ENCODE peak calls at places on chromosomes 13 and 19, in four cellular contexts. One of them, this sample, is unnamed.

GRCh38 chr19:7450243-7451223 is 38.3 kb downstream of the PEX11G start:
- DNase-seq in astrocyte of the cerebellum: peak; percentile 37
- DNase-seq in lower leg skin: no peak
- DNase-seq in osteocyte: no peak
- DNase-seq in this sample: no peak

GRCh38 chr13:80605007-80605406 is 264.1 kb upstream of the SPRY2 start:
- DNase-seq in astrocyte of the cerebellum: no peak
- DNase-seq in lower leg skin: no peak
- DNase-seq in osteocyte: no peak
- DNase-seq in this sample: no peak

GRCh38 chr13:94761407-94761806 is 49.1 kb upstream of the SOX21 start:
- DNase-seq in lower leg skin: no peak
- DNase-seq in osteocyte: no peak
- DNase-seq in astrocyte of the cerebellum: no peak
- DNase-seq in this sample: no peak

GRCh38 chr13:112452380-112453206 is 76.4 kb downstream of the SPACA7 start:
- DNase-seq in astrocyte of the cerebellum: no peak
- DNase-seq in lower leg skin: no peak
- DNase-seq in osteocyte: no peak
- DNase-seq in this sample: no peak

GRCh38 chr13:77313923-77314322 is 13.0 kb downstream of the MYCBP2 start:
- DNase-seq in astrocyte of the cerebellum: no peak
- DNase-seq in osteocyte: no peak
- DNase-seq in lower leg skin: no peak
- DNase-seq in this sample: no peak

GRCh38 chr13:110371550-110372465 is 64.7 kb downstream of the COL4A2 start:
- DNase-seq in osteocyte: no peak
- DNase-seq in astrocyte of the cerebellum: no peak
- DNase-seq in lower leg skin: no peak
- DNase-seq in this sample: peak; percentile 23

GRCh38 chr19:17073869-17074627 is 1.2 kb downstream of the HAUS8 start:
- DNase-seq in osteocyte: no peak
- DNase-seq in lower leg skin: no peak
- DNase-seq in astrocyte of the cerebellum: no peak
- DNase-seq in this sample: peak; percentile 44

GRCh38 chr19:10339380-10339960 is at the start of gene ICAM3:
- DNase-seq in osteocyte: no peak
- DNase-seq in lower leg skin: no peak
- DNase-seq in astrocyte of the cerebellum: no peak
- DNase-seq in this sample: peak; percentile 68

GRCh38 chr19:38433268-38433733 is at the start of gene RYR1:
- DNase-seq in osteocyte: no peak
- DNase-seq in lower leg skin: peak; percentile 31
- DNase-seq in astrocyte of the cerebellum: no peak
- DNase-seq in this sample: peak; percentile 76

GRCh38 chr13:113553541-113554332 is 30.8 kb upstream of the TFDP1 start:
- DNase-seq in osteocyte: peak; percentile 74
- DNase-seq in lower leg skin: peak; percentile 9
- DNase-seq in astrocyte of the cerebellum: no peak
- DNase-seq in this sample: no peak

GRCh38 chr19:33071887-33072286 is 7.2 kb upstream of the RHPN2 start:
- DNase-seq in osteocyte: no peak
- DNase-seq in lower leg skin: no peak
- DNase-seq in astrocyte of the cerebellum: no peak
- DNase-seq in this sample: no peak

GRCh38 chr13:42377640-42378382 is 105.9 kb downstream of the AKAP11 start:
- DNase-seq in lower leg skin: no peak
- DNase-seq in osteocyte: no peak
- DNase-seq in astrocyte of the cerebellum: no peak
- DNase-seq in this sample: peak; percentile 41

GRCh38 chr13:20461860-20462532 is 63.7 kb downstream of the CRYL1 start:
- DNase-seq in astrocyte of the cerebellum: peak; percentile 26
- DNase-seq in lower leg skin: no peak
- DNase-seq in osteocyte: no peak
- DNase-seq in this sample: no peak

This sample was measured in GM13977.